ENCODE peak calls at places on chromosomes 11 and 22, in five cellular contexts. O is aorta; U is CD8-positive, alpha-beta memory T cell; S is endothelial cell of umbilical vein; N is brain microvascular endothelial cell. K is an unnamed sample.
A peak's percentile ranks its signal among the peaks of the same experiment; 100 is the strongest.

GRCh38 chr22:37632174-37633081 is 7.0 kb upstream of the SH3BP1 start:
- DNase-seq in S (no peak), U (no peak), N (no peak), O (no peak), K (no peak)

GRCh38 chr22:49815641-49816071 is 12.0 kb downstream of the BRD1 start:
- DNase-seq in O (no peak), N (peak; percentile 14), U (no peak), S (no peak), K (no peak)

GRCh38 chr11:101030692-101031091 is 98.9 kb downstream of the PGR start:
- DNase-seq in O (no peak), S (no peak), U (no peak), N (no peak), K (no peak)

GRCh38 chr11:579830-580601 is 3.7 kb downstream of the PHRF1 start:
- DNase-seq in U (no peak), S (no peak), O (no peak), N (peak; percentile 45), K (no peak)

GRCh38 chr11:13963949-13964770 is 1.6 kb downstream of the SPON1 start:
- DNase-seq in U (no peak), O (peak; percentile 82), S (no peak), N (no peak), K (peak; percentile 34)

GRCh38 chr22:25137577-25138525 is 61.8 kb upstream of the CRYBB3 start:
- DNase-seq in S (no peak), U (no peak), O (no peak), N (no peak), K (no peak)

GRCh38 chr22:19687561-19688300 is 26.6 kb upstream of the SEPTIN5 start:
- DNase-seq in S (no peak), N (no peak), U (no peak), O (peak; percentile 78), K (no peak)

GRCh38 chr22:50613291-50613981 is 12.8 kb downstream of the MAPK8IP2 start:
- DNase-seq in S (no peak), U (no peak), O (no peak), N (no peak), K (peak; percentile 83)

GRCh38 chr11:47409440-47410403 is 1.3 kb downstream of the SLC39A13 start:
- DNase-seq in U (no peak), S (no peak), N (no peak), O (peak; percentile 78), K (no peak)

GRCh38 chr22:48736593-48737460 is 1090.8 kb downstream of the BRD1 start:
- DNase-seq in S (no peak), O (peak; percentile 52), N (no peak), U (no peak), K (no peak)

GRCh38 chr11:5204787-5205186 is 4.3 kb upstream of the OR51V1 start:
- DNase-seq in U (no peak), S (peak; percentile 72), N (peak; percentile 69), O (no peak), K (no peak)

DNA sequence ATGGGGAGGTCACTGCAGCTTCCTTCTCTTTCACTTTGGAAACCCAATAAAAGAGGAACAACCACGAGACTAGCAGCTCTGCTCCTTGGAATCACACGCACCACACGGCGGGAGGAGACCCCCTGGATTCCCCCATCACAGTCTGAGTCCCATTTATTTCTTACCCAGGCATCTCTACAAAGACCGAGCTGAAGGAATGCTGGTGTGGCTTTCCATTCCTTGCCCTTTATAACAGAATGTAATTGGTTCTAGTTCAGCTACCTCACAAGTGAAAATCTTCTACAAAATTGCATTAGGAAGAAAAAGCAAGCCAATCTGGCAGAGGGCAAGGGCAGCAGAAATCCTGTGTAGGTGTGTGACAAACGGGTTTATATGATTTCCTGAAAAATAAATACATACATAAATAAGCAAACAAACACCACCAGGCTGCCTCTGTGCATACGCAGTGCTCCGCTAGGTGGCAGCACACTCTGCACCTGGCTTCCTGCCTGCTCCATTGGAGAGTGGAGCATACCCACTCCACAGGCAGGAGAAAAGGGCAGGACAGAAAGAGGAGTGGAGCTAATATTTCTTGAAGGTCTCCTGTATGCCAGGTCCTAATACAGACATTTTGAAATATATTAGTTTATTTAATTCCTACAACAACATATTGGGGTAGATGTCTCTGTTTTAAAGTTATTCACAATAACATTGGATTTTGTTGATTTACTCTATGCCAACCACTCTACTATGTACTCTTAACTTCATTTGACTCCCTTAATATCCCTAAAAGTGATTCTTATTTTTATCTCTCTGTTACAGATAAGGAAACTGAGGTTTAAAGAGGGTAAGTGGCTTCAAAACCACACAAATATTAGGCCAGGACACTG is 673.1 kb downstream of the KCNA4 start:
- DNase-seq in N (peak; percentile 50), U (no peak), S (peak; percentile 58), O (peak; percentile 77), K (peak; percentile 63)
- H3K4me3 ChIP-seq in N (no peak overlapping the region), U (no peak overlapping the region), S (no peak overlapping the region), O (no peak overlapping the region), K (no peak overlapping the region)

GRCh38 chr11:65578134-65578533 is 2.3 kb downstream of the EHBP1L1 start:
- DNase-seq in O (no peak), S (no peak), U (no peak), N (no peak), K (no peak)
- H3K27ac ChIP-seq in O (peak overlapping the region; percentile 59), S (no peak overlapping the region), U (peak overlapping the region; percentile 89), N (no peak overlapping the region), K (peak overlapping the region; percentile 77)

GRCh38 chr22:40381461-40381860 is 11.1 kb downstream of the SGSM3 start:
- DNase-seq in S (no peak), N (no peak), O (no peak), U (no peak), K (no peak)

GRCh38 chr22:40388231-40388630 is 17.8 kb downstream of the SGSM3 start:
- DNase-seq in N (no peak), O (no peak), S (no peak), U (no peak), K (no peak)

GRCh38 chr22:40383905-40384304 is 13.5 kb downstream of the SGSM3 start:
- DNase-seq in O (no peak), S (no peak), N (peak; percentile 88), U (no peak), K (no peak)

GRCh38 chr22:40387758-40388157 is 17.4 kb downstream of the SGSM3 start:
- DNase-seq in U (no peak), O (no peak), N (no peak), S (no peak), K (no peak)

GRCh38 chr22:40385041-40385782 is 14.8 kb downstream of the SGSM3 start:
- DNase-seq in S (no peak), O (no peak), U (no peak), N (no peak), K (no peak)
- H3K4me3 ChIP-seq in S (no peak overlapping the region), O (no peak overlapping the region), U (peak overlapping the region; percentile 10), N (no peak overlapping the region), K (no peak overlapping the region)

DNA sequence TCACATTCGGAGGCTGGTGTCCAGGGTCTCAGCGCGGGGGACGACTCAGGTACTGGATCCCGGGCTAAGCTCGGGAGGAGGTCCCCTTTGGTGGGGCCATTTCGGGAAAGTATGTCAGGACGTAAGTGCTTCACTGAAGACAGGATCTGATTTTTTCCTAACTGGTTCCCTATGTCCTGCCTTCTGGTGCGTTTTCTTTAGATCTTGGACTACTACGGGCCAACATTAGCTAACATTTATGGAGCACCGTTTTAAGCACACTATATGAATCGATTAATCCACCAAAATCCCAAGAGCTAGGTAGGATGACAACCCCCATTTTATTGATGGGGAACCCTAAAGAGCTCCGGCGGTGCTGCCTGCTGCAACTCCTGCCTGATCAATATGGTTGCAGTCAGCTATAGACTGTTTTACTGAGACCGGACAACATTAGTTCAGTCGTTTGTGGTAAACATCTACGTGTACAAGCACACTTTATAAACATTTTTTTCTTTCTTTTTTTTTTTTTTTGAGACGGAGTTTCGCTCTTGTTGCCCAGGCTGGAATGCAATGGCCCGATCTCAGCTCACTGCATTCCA is 17.0 kb upstream of the WDR74 start:
- DNase-seq in O (no peak), S (no peak), U (no peak), N (no peak), K (no peak)
- H3K27ac ChIP-seq in O (no peak overlapping the region), S (peak overlapping the region; percentile 54), U (peak overlapping the region; percentile 94), N (peak overlapping the region; percentile 77), K (peak overlapping the region; percentile 57)

GRCh38 chr11:65432133-65432650 is 9.6 kb downstream of the NEAT1 start:
- DNase-seq in O (no peak), S (peak; percentile 26), N (no peak), U (no peak), K (no peak)
- H3K4me3 ChIP-seq in O (no peak overlapping the region), S (no peak overlapping the region), N (peak overlapping the region; percentile 24), U (no peak overlapping the region), K (no peak overlapping the region)

GRCh38 chr22:42365337-42365865 is 66.8 kb downstream of the NFAM1 start:
- DNase-seq in S (no peak), N (no peak), O (no peak), U (no peak), K (no peak)

GRCh38 chr22:42368379-42369249 is 63.6 kb downstream of the NFAM1 start:
- DNase-seq in S (no peak), U (peak; percentile 6), O (no peak), N (no peak), K (no peak)

GRCh38 chr22:42367980-42368378 is 64.2 kb downstream of the NFAM1 start:
- DNase-seq in S (no peak), N (no peak), O (no peak), U (no peak), K (no peak)

GRCh38 chr22:42365942-42366660 is 66.1 kb downstream of the NFAM1 start:
- DNase-seq in S (no peak), N (no peak), U (no peak), O (no peak), K (no peak)

DNA sequence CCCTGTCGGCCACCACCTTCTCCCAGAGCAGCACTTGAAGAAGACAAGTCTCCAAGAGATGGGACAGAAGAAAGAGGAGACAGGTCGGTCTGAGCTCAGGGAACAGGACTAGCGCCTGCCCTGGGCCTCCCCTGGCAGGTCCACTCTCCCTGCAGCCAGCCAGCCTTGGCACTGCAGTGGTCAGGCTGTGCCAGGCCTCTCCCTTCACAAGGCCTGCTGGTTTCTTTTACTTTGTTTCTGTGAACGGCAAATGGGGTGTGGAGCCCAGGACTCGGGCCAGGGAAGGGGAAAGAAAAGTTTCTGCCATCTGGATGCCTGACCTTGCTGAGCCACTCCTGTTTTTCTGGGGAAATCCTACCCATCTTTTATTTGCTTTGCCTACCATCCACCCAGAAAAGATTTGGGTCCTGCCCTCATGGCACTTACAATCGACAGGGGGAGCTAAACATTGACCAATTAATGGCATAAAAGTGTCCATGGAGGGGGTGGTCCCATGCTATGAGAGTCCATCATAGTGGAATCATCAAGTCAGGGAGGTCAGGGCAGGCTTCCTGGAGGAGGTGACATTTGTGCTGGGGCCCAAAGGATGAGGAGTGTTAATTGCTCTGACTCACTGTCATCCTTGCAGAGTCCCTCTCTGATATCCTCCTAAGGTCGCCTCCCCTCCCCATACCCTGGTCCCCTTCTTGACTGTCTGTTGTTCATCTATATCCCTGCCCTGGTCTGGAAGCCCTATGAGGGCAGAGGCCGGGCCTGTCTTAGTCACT is 65.2 kb downstream of the NFAM1 start:
- DNase-seq in U (no peak), S (no peak), N (no peak), O (no peak), K (no peak)
- H3K27ac ChIP-seq in U (no peak overlapping the region), S (no peak overlapping the region), N (no peak overlapping the region), O (no peak overlapping the region), K (no peak overlapping the region)

K was measured in lung.